ENCODE peak calls at places on chromosomes 12 and 14, in six cellular contexts. T is neural progenitor cell; P is left cardiac atrium; Y is cerebellum; G is central memory CD8-positive, alpha-beta T cell; O is fibroblast of mammary gland. C is an unnamed sample.

GRCh38 chr12:105444050-105444808 is 113.7 kb downstream of the C12orf75 start:
- DNase-seq in P (no peak), O (no peak), T (no peak), G (no peak), Y (no peak), C (no peak)

GRCh38 chr14:104544362-104544761 is 35.2 kb upstream of the C14orf180 start:
- DNase-seq in P (peak; percentile 2), G (no peak), T (no peak), Y (no peak), O (no peak), C (no peak)

GRCh38 chr14:104893435-104894207 is 28.6 kb downstream of the CEP170B start:
- DNase-seq in G (no peak), P (peak; percentile 22), Y (no peak), T (no peak), O (no peak), C (no peak)

GRCh38 chr14:70045715-70046535 is 142.8 kb downstream of the SLC8A3 start:
- DNase-seq in P (peak; percentile 73), O (peak; percentile 50), T (peak; percentile 84), Y (peak; percentile 80), G (no peak), C (peak; percentile 66)

GRCh38 chr12:113184098-113184899 is 979 bp downstream of the DDX54 start:
- DNase-seq in Y (no peak), G (no peak), P (peak; percentile 77), T (no peak), O (no peak), C (no peak)

GRCh38 chr12:89383235-89384049 is 31.1 kb upstream of the DUSP6 start:
- DNase-seq in Y (no peak), O (peak; percentile 84), T (peak; percentile 20), G (no peak), P (no peak), C (peak; percentile 65)

GRCh38 chr12:67394600-67394999 is 125.4 kb downstream of the CAND1 start:
- DNase-seq in T (peak; percentile 45), Y (peak; percentile 4), P (peak; percentile 56), G (no peak), O (peak; percentile 72), C (no peak)

GRCh38 chr12:26783791-26784379 is 49.1 kb downstream of the ITPR2 start:
- DNase-seq in G (no peak), T (no peak), Y (no peak), O (no peak), P (no peak), C (no peak)

GRCh38 chr12:10563966-10564365 is 49.4 kb downstream of the MAGOHB start:
- DNase-seq in Y (no peak), G (no peak), O (peak; percentile 59), T (no peak), P (no peak), C (no peak)

GRCh38 chr12:48980389-48980952 is 2.3 kb downstream of the WNT1 start:
- DNase-seq in G (peak; percentile 18), T (peak; percentile 70), Y (no peak), O (no peak), P (no peak), C (no peak)

GRCh38 chr12:56886319-56886718 is 47.9 kb downstream of the SDR9C7 start:
- DNase-seq in O (no peak), Y (no peak), P (no peak), G (no peak), T (no peak), C (no peak)

GRCh38 chr12:53221203-53222076 is 10.6 kb downstream of the RARG start:
- DNase-seq in T (peak; percentile 94), O (peak; percentile 30), G (no peak), Y (peak; percentile 78), P (peak; percentile 79), C (no peak)

GRCh38 chr14:54709867-54710266 is 142.9 kb downstream of the SAMD4A start:
- DNase-seq in Y (no peak), P (no peak), O (no peak), G (no peak), T (no peak), C (no peak)

GRCh38 chr12:105427883-105428282 is 97.4 kb downstream of the C12orf75 start:
- DNase-seq in P (no peak), T (no peak), Y (no peak), O (peak; percentile 19), G (no peak), C (no peak)

GRCh38 chr14:29724991-29725390 is 202.7 kb downstream of the PRKD1 start:
- DNase-seq in P (no peak), T (peak; percentile 50), Y (no peak), G (no peak), O (peak; percentile 60), C (no peak)

GRCh38 chr12:124646385-124647230 is 79.2 kb upstream of the NCOR2 start:
- DNase-seq in O (no peak), Y (no peak), T (no peak), G (peak; percentile 10), P (no peak), C (peak; percentile 49)

GRCh38 chr12:53378222-53378621 is 1.8 kb upstream of the SP1 start:
- DNase-seq in T (peak; percentile 41), P (no peak), Y (no peak), O (no peak), G (no peak), C (no peak)

C was measured in KBM-7.